ENCODE peak calls at places on chromosome 4, in ten cellular contexts. One of them, this sample, is unnamed.

GRCh38 chr4:138602664-138603063 is 360.5 kb upstream of the SLC7A11 start:
- DNase-seq in CD4-positive, alpha-beta T cell: no peak
- DNase-seq in hepatocyte: no peak
- DNase-seq in lower lobe of right lung: no peak
- DNase-seq in A549: no peak
- DNase-seq in nephron progenitor cell: no peak
- DNase-seq in HFFc6: no peak
- DNase-seq in GM12865: no peak
- DNase-seq in endothelial cell: no peak
- DNase-seq in HFF-Myc: no peak
- DNase-seq in this sample: no peak

GRCh38 chr4:37279894-37280592 is 35.5 kb downstream of the NWD2 start:
- DNase-seq in CD4-positive, alpha-beta T cell: no peak
- DNase-seq in hepatocyte: no peak
- DNase-seq in lower lobe of right lung: no peak
- DNase-seq in A549: no peak
- DNase-seq in nephron progenitor cell: no peak
- DNase-seq in HFFc6: no peak
- DNase-seq in GM12865: peak
- DNase-seq in endothelial cell: no peak
- DNase-seq in HFF-Myc: no peak
- DNase-seq in this sample: no peak

GRCh38 chr4:172983014-172983413 is 185.6 kb upstream of the GALNT7 start:
- DNase-seq in CD4-positive, alpha-beta T cell: no peak
- DNase-seq in hepatocyte: no peak
- DNase-seq in lower lobe of right lung: no peak
- DNase-seq in A549: no peak
- DNase-seq in nephron progenitor cell: no peak
- DNase-seq in HFFc6: no peak
- DNase-seq in GM12865: no peak
- DNase-seq in endothelial cell: no peak
- DNase-seq in HFF-Myc: no peak
- DNase-seq in this sample: no peak

GRCh38 chr4:75434105-75434504 is 80.1 kb downstream of the RCHY1 start:
- DNase-seq in CD4-positive, alpha-beta T cell: no peak
- DNase-seq in hepatocyte: peak
- DNase-seq in lower lobe of right lung: no peak
- DNase-seq in A549: no peak
- DNase-seq in nephron progenitor cell: no peak
- DNase-seq in HFFc6: no peak
- DNase-seq in GM12865: no peak
- DNase-seq in endothelial cell: no peak
- DNase-seq in HFF-Myc: no peak
- DNase-seq in this sample: no peak

GRCh38 chr4:10104211-10104990 is 12.2 kb downstream of the WDR1 start:
- DNase-seq in CD4-positive, alpha-beta T cell: no peak
- DNase-seq in hepatocyte: no peak
- DNase-seq in lower lobe of right lung: no peak
- DNase-seq in A549: no peak
- DNase-seq in nephron progenitor cell: no peak
- DNase-seq in HFFc6: no peak
- DNase-seq in GM12865: peak
- DNase-seq in endothelial cell: no peak
- DNase-seq in HFF-Myc: no peak
- DNase-seq in this sample: no peak

GRCh38 chr4:72858328-72858727 is 211.2 kb downstream of the COX18 start:
- DNase-seq in CD4-positive, alpha-beta T cell: no peak
- DNase-seq in hepatocyte: peak
- DNase-seq in lower lobe of right lung: no peak
- DNase-seq in A549: peak
- DNase-seq in nephron progenitor cell: no peak
- DNase-seq in HFFc6: peak
- DNase-seq in GM12865: no peak
- DNase-seq in endothelial cell: no peak
- DNase-seq in HFF-Myc: no peak
- DNase-seq in this sample: no peak

GRCh38 chr4:73341454-73341853 is 62.6 kb upstream of the ALB start:
- DNase-seq in CD4-positive, alpha-beta T cell: no peak
- DNase-seq in hepatocyte: peak
- DNase-seq in lower lobe of right lung: no peak
- DNase-seq in A549: peak
- DNase-seq in nephron progenitor cell: peak
- DNase-seq in HFFc6: peak
- DNase-seq in GM12865: peak
- DNase-seq in endothelial cell: peak
- DNase-seq in HFF-Myc: peak
- DNase-seq in this sample: peak

GRCh38 chr4:124907881-124908280 is 195.3 kb upstream of the ANKRD50 start:
- DNase-seq in CD4-positive, alpha-beta T cell: no peak
- DNase-seq in hepatocyte: no peak
- DNase-seq in lower lobe of right lung: no peak
- DNase-seq in A549: no peak
- DNase-seq in nephron progenitor cell: no peak
- DNase-seq in HFFc6: peak
- DNase-seq in GM12865: no peak
- DNase-seq in endothelial cell: no peak
- DNase-seq in HFF-Myc: peak
- DNase-seq in this sample: no peak

GRCh38 chr4:187586892-187587291 is 408.7 kb upstream of the ZFP42 start:
- DNase-seq in CD4-positive, alpha-beta T cell: no peak
- DNase-seq in hepatocyte: no peak
- DNase-seq in lower lobe of right lung: no peak
- DNase-seq in A549: no peak
- DNase-seq in nephron progenitor cell: no peak
- DNase-seq in HFFc6: no peak
- DNase-seq in GM12865: no peak
- DNase-seq in endothelial cell: no peak
- DNase-seq in HFF-Myc: no peak
- DNase-seq in this sample: no peak

GRCh38 chr4:74659576-74660411 is 134.5 kb downstream of the BTC start:
- DNase-seq in CD4-positive, alpha-beta T cell: no peak
- DNase-seq in hepatocyte: peak
- DNase-seq in lower lobe of right lung: no peak
- DNase-seq in A549: peak
- DNase-seq in nephron progenitor cell: no peak
- DNase-seq in HFFc6: peak
- DNase-seq in GM12865: no peak
- DNase-seq in endothelial cell: no peak
- DNase-seq in HFF-Myc: peak
- DNase-seq in this sample: no peak

GRCh38 chr4:19748911-19749473 is 502.7 kb upstream of the SLIT2 start:
- DNase-seq in CD4-positive, alpha-beta T cell: no peak
- DNase-seq in hepatocyte: no peak
- DNase-seq in lower lobe of right lung: no peak
- DNase-seq in A549: no peak
- DNase-seq in nephron progenitor cell: no peak
- DNase-seq in HFFc6: peak
- DNase-seq in GM12865: no peak
- DNase-seq in endothelial cell: no peak
- DNase-seq in HFF-Myc: no peak
- DNase-seq in this sample: no peak

GRCh38 chr4:120995611-120996010 is 73.1 kb upstream of the PRDM5 start:
- DNase-seq in CD4-positive, alpha-beta T cell: no peak
- DNase-seq in hepatocyte: no peak
- DNase-seq in lower lobe of right lung: no peak
- DNase-seq in A549: no peak
- DNase-seq in nephron progenitor cell: no peak
- DNase-seq in HFFc6: no peak
- DNase-seq in GM12865: no peak
- DNase-seq in endothelial cell: no peak
- DNase-seq in HFF-Myc: no peak
- DNase-seq in this sample: no peak

GRCh38 chr4:1215347-1216075 is 33.4 kb downstream of the CTBP1 start:
- DNase-seq in CD4-positive, alpha-beta T cell: no peak
- DNase-seq in hepatocyte: no peak
- DNase-seq in lower lobe of right lung: no peak
- DNase-seq in A549: no peak
- DNase-seq in nephron progenitor cell: no peak
- DNase-seq in HFFc6: no peak
- DNase-seq in GM12865: peak
- DNase-seq in endothelial cell: no peak
- DNase-seq in HFF-Myc: no peak
- DNase-seq in this sample: peak

GRCh38 chr4:52243367-52243766 is 192.3 kb downstream of the SPATA18 start:
- DNase-seq in CD4-positive, alpha-beta T cell: no peak
- DNase-seq in hepatocyte: no peak
- DNase-seq in lower lobe of right lung: no peak
- DNase-seq in A549: no peak
- DNase-seq in nephron progenitor cell: no peak
- DNase-seq in HFFc6: no peak
- DNase-seq in GM12865: no peak
- DNase-seq in endothelial cell: no peak
- DNase-seq in HFF-Myc: no peak
- DNase-seq in this sample: no peak

GRCh38 chr4:138573246-138573645 is 331.1 kb upstream of the SLC7A11 start:
- DNase-seq in CD4-positive, alpha-beta T cell: no peak
- DNase-seq in hepatocyte: no peak
- DNase-seq in lower lobe of right lung: no peak
- DNase-seq in A549: no peak
- DNase-seq in nephron progenitor cell: no peak
- DNase-seq in HFFc6: peak
- DNase-seq in GM12865: no peak
- DNase-seq in endothelial cell: no peak
- DNase-seq in HFF-Myc: no peak
- DNase-seq in this sample: no peak

GRCh38 chr4:3208826-3209225 is 40.1 kb upstream of the MSANTD1 start:
- DNase-seq in CD4-positive, alpha-beta T cell: no peak
- DNase-seq in hepatocyte: no peak
- DNase-seq in lower lobe of right lung: no peak
- DNase-seq in A549: no peak
- DNase-seq in nephron progenitor cell: no peak
- DNase-seq in HFFc6: no peak
- DNase-seq in GM12865: no peak
- DNase-seq in endothelial cell: no peak
- DNase-seq in HFF-Myc: no peak
- DNase-seq in this sample: no peak

GRCh38 chr4:26858947-26859401 is 1.7 kb upstream of the STIM2 start:
- DNase-seq in CD4-positive, alpha-beta T cell: no peak
- DNase-seq in hepatocyte: no peak
- DNase-seq in lower lobe of right lung: no peak
- DNase-seq in A549: no peak
- DNase-seq in nephron progenitor cell: no peak
- DNase-seq in HFFc6: no peak
- DNase-seq in GM12865: no peak
- DNase-seq in endothelial cell: no peak
- DNase-seq in HFF-Myc: no peak
- DNase-seq in this sample: no peak

GRCh38 chr4:147848634-147849033 is 116.7 kb downstream of the ARHGAP10 start:
- DNase-seq in CD4-positive, alpha-beta T cell: no peak
- DNase-seq in hepatocyte: no peak
- DNase-seq in lower lobe of right lung: no peak
- DNase-seq in A549: no peak
- DNase-seq in nephron progenitor cell: no peak
- DNase-seq in HFFc6: no peak
- DNase-seq in GM12865: no peak
- DNase-seq in endothelial cell: no peak
- DNase-seq in HFF-Myc: no peak
- DNase-seq in this sample: no peak

GRCh38 chr4:147847947-147848590 is 116.2 kb downstream of the ARHGAP10 start:
- DNase-seq in CD4-positive, alpha-beta T cell: no peak
- DNase-seq in hepatocyte: no peak
- DNase-seq in lower lobe of right lung: no peak
- DNase-seq in A549: no peak
- DNase-seq in nephron progenitor cell: no peak
- DNase-seq in HFFc6: no peak
- DNase-seq in GM12865: no peak
- DNase-seq in endothelial cell: no peak
- DNase-seq in HFF-Myc: no peak
- DNase-seq in this sample: no peak

GRCh38 chr4:147854154-147854553 is 122.3 kb downstream of the ARHGAP10 start:
- DNase-seq in CD4-positive, alpha-beta T cell: no peak
- DNase-seq in hepatocyte: no peak
- DNase-seq in lower lobe of right lung: no peak
- DNase-seq in A549: no peak
- DNase-seq in nephron progenitor cell: no peak
- DNase-seq in HFFc6: peak
- DNase-seq in GM12865: no peak
- DNase-seq in endothelial cell: no peak
- DNase-seq in HFF-Myc: no peak
- DNase-seq in this sample: no peak

GRCh38 chr4:147853706-147854105 is 121.8 kb downstream of the ARHGAP10 start:
- DNase-seq in CD4-positive, alpha-beta T cell: no peak
- DNase-seq in hepatocyte: no peak
- DNase-seq in lower lobe of right lung: no peak
- DNase-seq in A549: no peak
- DNase-seq in nephron progenitor cell: no peak
- DNase-seq in HFFc6: peak
- DNase-seq in GM12865: no peak
- DNase-seq in endothelial cell: no peak
- DNase-seq in HFF-Myc: peak
- DNase-seq in this sample: no peak

GRCh38 chr4:147851135-147851534 is 119.2 kb downstream of the ARHGAP10 start:
- DNase-seq in CD4-positive, alpha-beta T cell: no peak
- DNase-seq in hepatocyte: no peak
- DNase-seq in lower lobe of right lung: no peak
- DNase-seq in A549: no peak
- DNase-seq in nephron progenitor cell: no peak
- DNase-seq in HFFc6: no peak
- DNase-seq in GM12865: no peak
- DNase-seq in endothelial cell: no peak
- DNase-seq in HFF-Myc: no peak
- DNase-seq in this sample: no peak
- TF ChIP-seq CTCF in CD4-positive, alpha-beta T cell: no peak
- TF ChIP-seq CTCF in hepatocyte: no peak
- TF ChIP-seq CTCF in lower lobe of right lung: no peak
- TF ChIP-seq CTCF in A549: no peak
- TF ChIP-seq CTCF in nephron progenitor cell: no peak
- TF ChIP-seq CTCF in HFFc6: no peak
- TF ChIP-seq CTCF in GM12865: no peak
- TF ChIP-seq CTCF in endothelial cell: no peak
- TF ChIP-seq CTCF in HFF-Myc: no peak
- TF ChIP-seq CTCF in this sample: no peak

GRCh38 chr4:78057135-78057599 is at the start of gene FRAS1:
- DNase-seq in CD4-positive, alpha-beta T cell: no peak
- DNase-seq in hepatocyte: peak
- DNase-seq in lower lobe of right lung: peak
- DNase-seq in A549: peak
- DNase-seq in nephron progenitor cell: peak
- DNase-seq in HFFc6: peak
- DNase-seq in GM12865: no peak
- DNase-seq in endothelial cell: peak
- DNase-seq in HFF-Myc: peak
- DNase-seq in this sample: peak
- TF ChIP-seq CTCF in CD4-positive, alpha-beta T cell: no peak
- TF ChIP-seq CTCF in hepatocyte: peak
- TF ChIP-seq CTCF in lower lobe of right lung: no peak
- TF ChIP-seq CTCF in A549: peak
- TF ChIP-seq CTCF in nephron progenitor cell: no peak
- TF ChIP-seq CTCF in HFFc6: peak
- TF ChIP-seq CTCF in GM12865: no peak
- TF ChIP-seq CTCF in endothelial cell: no peak
- TF ChIP-seq CTCF in HFF-Myc: no peak
- TF ChIP-seq CTCF in this sample: no peak

GRCh38 chr4:76584235-76585152 is 149.5 kb downstream of the SHROOM3 start:
- DNase-seq in CD4-positive, alpha-beta T cell: no peak
- DNase-seq in hepatocyte: no peak
- DNase-seq in lower lobe of right lung: no peak
- DNase-seq in A549: no peak
- DNase-seq in nephron progenitor cell: no peak
- DNase-seq in HFFc6: no peak
- DNase-seq in GM12865: no peak
- DNase-seq in endothelial cell: no peak
- DNase-seq in HFF-Myc: no peak
- DNase-seq in this sample: no peak
- TF ChIP-seq CTCF in CD4-positive, alpha-beta T cell: no peak
- TF ChIP-seq CTCF in hepatocyte: no peak
- TF ChIP-seq CTCF in lower lobe of right lung: no peak
- TF ChIP-seq CTCF in A549: no peak
- TF ChIP-seq CTCF in nephron progenitor cell: no peak
- TF ChIP-seq CTCF in HFFc6: no peak
- TF ChIP-seq CTCF in GM12865: no peak
- TF ChIP-seq CTCF in endothelial cell: no peak
- TF ChIP-seq CTCF in HFF-Myc: no peak
- TF ChIP-seq CTCF in this sample: no peak

GRCh38 chr4:102625232-102625930 is 124.2 kb downstream of the NFKB1 start:
- DNase-seq in CD4-positive, alpha-beta T cell: peak
- DNase-seq in hepatocyte: peak
- DNase-seq in lower lobe of right lung: peak
- DNase-seq in A549: peak
- DNase-seq in nephron progenitor cell: no peak
- DNase-seq in HFFc6: peak
- DNase-seq in GM12865: peak
- DNase-seq in endothelial cell: no peak
- DNase-seq in HFF-Myc: no peak
- DNase-seq in this sample: no peak
- TF ChIP-seq CTCF in CD4-positive, alpha-beta T cell: peak
- TF ChIP-seq CTCF in hepatocyte: peak
- TF ChIP-seq CTCF in lower lobe of right lung: peak
- TF ChIP-seq CTCF in A549: no peak
- TF ChIP-seq CTCF in nephron progenitor cell: no peak
- TF ChIP-seq CTCF in HFFc6: peak
- TF ChIP-seq CTCF in GM12865: peak
- TF ChIP-seq CTCF in endothelial cell: no peak
- TF ChIP-seq CTCF in HFF-Myc: no peak
- TF ChIP-seq CTCF in this sample: no peak